ENCODE peak calls at places on chromosomes 6 and 20, in nine cellular contexts. B is fibroblast of the aortic adventitia, Z is Calu3, L is cardiac muscle cell, Y is GM23338, Q is heart right ventricle, S is mucosa of descending colon, X is GM10248, R is endothelial cell. E is an unnamed sample.

GRCh38 chr6:125170376-125170775 is 16.8 kb downstream of the TPD52L1 start:
- DNase-seq in B (peak), Z (no peak), L (no peak), Y (no peak), Q (no peak), S (no peak), X (no peak), R (no peak), E (no peak)

GRCh38 chr6:121912905-121913304 is 477.5 kb downstream of the GJA1 start:
- DNase-seq in B (peak), Z (no peak), L (no peak), Y (no peak), Q (no peak), S (no peak), X (no peak), R (no peak), E (no peak)

GRCh38 chr6:52994789-52995078 is 350 bp downstream of the GSTA4 start:
- DNase-seq in B (no peak), Z (peak), L (peak), Y (peak), Q (peak), S (peak), X (peak), R (peak), E (peak)

GRCh38 chr6:109508166-109508860 is 25.3 kb upstream of the ZBTB24 start:
- DNase-seq in B (no peak), Z (no peak), L (no peak), Y (no peak), Q (no peak), S (no peak), X (no peak), R (no peak), E (no peak)

GRCh38 chr6:15462717-15463525 is 199.9 kb downstream of the DTNBP1 start:
- DNase-seq in B (peak), Z (no peak), L (no peak), Y (no peak), Q (no peak), S (no peak), X (no peak), R (no peak), E (no peak)

GRCh38 chr6:168418151-168418551 is 22.8 kb upstream of the SMOC2 start:
- DNase-seq in B (no peak), Z (no peak), L (no peak), Y (no peak), Q (no peak), S (no peak), X (no peak), R (no peak), E (no peak)

GRCh38 chr6:71886184-71887005 is at the start of gene RIMS1:
- DNase-seq in B (peak), Z (peak), L (peak), Y (peak), Q (no peak), S (no peak), X (peak), R (peak), E (peak)

GRCh38 chr20:57610261-57610952 is 9.8 kb downstream of the ZBP1 start:
- DNase-seq in B (no peak), Z (no peak), L (no peak), Y (no peak), Q (no peak), S (no peak), X (no peak), R (no peak), E (no peak)

GRCh38 chr6:145539831-145540230 is 195.5 kb downstream of the EPM2A start:
- DNase-seq in B (peak), Z (no peak), L (no peak), Y (no peak), Q (no peak), S (no peak), X (no peak), R (no peak), E (no peak)

GRCh38 chr6:163745566-163746400 is 331.3 kb downstream of the QKI start:
- DNase-seq in B (peak), Z (no peak), L (peak), Y (no peak), Q (peak), S (no peak), X (no peak), R (no peak), E (no peak)

GRCh38 chr6:71481801-71482200 is 193.2 kb downstream of the OGFRL1 start:
- DNase-seq in B (no peak), Z (no peak), L (no peak), Y (no peak), Q (no peak), S (no peak), X (no peak), R (no peak), E (no peak)

GRCh38 chr6:56314683-56315523 is 67.5 kb upstream of the COL21A1 start:
- DNase-seq in B (peak), Z (peak), L (peak), Y (peak), Q (no peak), S (peak), X (peak), R (peak), E (peak)

GRCh38 chr6:35415065-35415880 is 36.9 kb upstream of the FANCE start:
- DNase-seq in B (peak), Z (peak), L (peak), Y (peak), Q (peak), S (peak), X (no peak), R (peak), E (peak)

GRCh38 chr20:34111057-34111711 is 859 bp downstream of the EIF2S2 start:
- DNase-seq in B (peak), Z (peak), L (peak), Y (peak), Q (peak), S (peak), X (no peak), R (peak), E (no peak)

GRCh38 chr6:160678744-160679401 is 14.8 kb upstream of the LPA start:
- DNase-seq in B (no peak), Z (no peak), L (peak), Y (peak), Q (no peak), S (no peak), X (no peak), R (peak), E (no peak)

GRCh38 chr20:48349673-48350072 is 478.1 kb downstream of the PREX1 start:
- DNase-seq in B (no peak), Z (no peak), L (no peak), Y (no peak), Q (no peak), S (no peak), X (no peak), R (no peak), E (no peak)

GRCh38 chr6:162644153-162644552 is 83.4 kb downstream of the PRKN start:
- DNase-seq in B (no peak), Z (no peak), L (no peak), Y (no peak), Q (no peak), S (no peak), X (no peak), R (no peak), E (no peak)

GRCh38 chr20:58709703-58710039 is 17.1 kb downstream of the NPEPL1 start:
- DNase-seq in B (no peak), Z (no peak), L (no peak), Y (no peak), Q (no peak), S (no peak), X (no peak), R (no peak), E (no peak)

GRCh38 chr20:38043512-38044300 is 10.2 kb downstream of the RPRD1B start:
- DNase-seq in B (peak), Z (no peak), L (no peak), Y (no peak), Q (no peak), S (no peak), X (no peak), R (no peak), E (peak)

GRCh38 chr20:775679-776135 is 7.4 kb upstream of the SLC52A3 start:
- DNase-seq in B (no peak), Z (peak), L (no peak), Y (peak), Q (no peak), S (peak), X (no peak), R (no peak), E (no peak)

GRCh38 chr6:79077680-79078056 is 386 bp downstream of the PHIP start:
- DNase-seq in B (no peak), Z (peak), L (peak), Y (no peak), Q (no peak), S (peak), X (peak), R (peak), E (no peak)

GRCh38 chr6:131656667-131657066 is 19.6 kb downstream of the ENPP3 start:
- DNase-seq in B (no peak), Z (no peak), L (no peak), Y (no peak), Q (no peak), S (no peak), X (no peak), R (no peak), E (no peak)

GRCh38 chr20:4045741-4046140 is 30.4 kb upstream of the RNF24 start:
- DNase-seq in B (no peak), Z (no peak), L (no peak), Y (no peak), Q (no peak), S (no peak), X (no peak), R (no peak), E (no peak)

GRCh38 chr20:17612287-17612974 is 42.6 kb downstream of the DSTN start:
- DNase-seq in B (peak), Z (no peak), L (no peak), Y (peak), Q (no peak), S (peak), X (peak), R (no peak), E (peak)

GRCh38 chr20:59518881-59519706 is 85.2 kb upstream of the PHACTR3 start:
- DNase-seq in B (peak), Z (peak), L (peak), Y (peak), Q (no peak), S (peak), X (peak), R (peak), E (peak)

GRCh38 chr20:47734870-47735269 is 50.4 kb downstream of the SULF2 start:
- DNase-seq in B (no peak), Z (no peak), L (no peak), Y (no peak), Q (no peak), S (no peak), X (no peak), R (no peak), E (no peak)

GRCh38 chr6:90000864-90001731 is 106.8 kb downstream of the GJA10 start:
- DNase-seq in B (no peak), Z (peak), L (no peak), Y (no peak), Q (no peak), S (peak), X (no peak), R (no peak), E (peak)

GRCh38 chr6:84773431-84774173 is 9.2 kb upstream of the TBX18 start:
- DNase-seq in B (no peak), Z (peak), L (peak), Y (peak), Q (peak), S (no peak), X (no peak), R (peak), E (peak)

GRCh38 chr20:41509801-41510200 is 108.4 kb downstream of the CHD6 start:
- DNase-seq in B (peak), Z (no peak), L (no peak), Y (no peak), Q (peak), S (peak), X (no peak), R (no peak), E (no peak)

GRCh38 chr20:19205999-19206398 is 6.4 kb upstream of the SLC24A3 start:
- DNase-seq in B (peak), Z (peak), L (peak), Y (peak), Q (peak), S (peak), X (peak), R (peak), E (peak)

DNA sequence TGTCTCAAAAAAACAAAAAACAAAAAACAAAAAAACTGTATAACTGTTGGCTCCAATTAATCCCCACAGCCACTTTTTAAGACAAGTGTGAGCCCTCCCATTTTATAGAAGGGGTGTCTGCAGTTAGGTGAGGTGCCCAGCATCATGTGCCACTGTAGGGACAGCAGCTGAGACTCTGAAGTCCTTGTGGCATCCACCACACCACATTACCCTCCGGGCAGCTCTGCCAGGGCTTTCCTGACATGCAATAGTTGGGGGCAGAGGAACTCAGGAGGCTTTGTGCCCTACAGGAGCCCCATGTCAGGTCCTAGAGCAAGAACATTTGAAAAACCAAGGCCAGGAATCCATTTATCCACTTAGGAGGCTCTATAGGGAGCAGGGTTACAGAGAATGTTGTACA is 17.3 kb downstream of the PKIG start:
- DNase-seq in B (no peak), Z (no peak), L (no peak), Y (no peak), Q (no peak), S (no peak), X (no peak), R (no peak), E (no peak)
- TF ChIP-seq CTCF in B (no peak), Z (no peak), L (no peak), Y (no peak), Q (no peak), S (no peak), X (no peak), R (no peak), E (no peak)

DNA sequence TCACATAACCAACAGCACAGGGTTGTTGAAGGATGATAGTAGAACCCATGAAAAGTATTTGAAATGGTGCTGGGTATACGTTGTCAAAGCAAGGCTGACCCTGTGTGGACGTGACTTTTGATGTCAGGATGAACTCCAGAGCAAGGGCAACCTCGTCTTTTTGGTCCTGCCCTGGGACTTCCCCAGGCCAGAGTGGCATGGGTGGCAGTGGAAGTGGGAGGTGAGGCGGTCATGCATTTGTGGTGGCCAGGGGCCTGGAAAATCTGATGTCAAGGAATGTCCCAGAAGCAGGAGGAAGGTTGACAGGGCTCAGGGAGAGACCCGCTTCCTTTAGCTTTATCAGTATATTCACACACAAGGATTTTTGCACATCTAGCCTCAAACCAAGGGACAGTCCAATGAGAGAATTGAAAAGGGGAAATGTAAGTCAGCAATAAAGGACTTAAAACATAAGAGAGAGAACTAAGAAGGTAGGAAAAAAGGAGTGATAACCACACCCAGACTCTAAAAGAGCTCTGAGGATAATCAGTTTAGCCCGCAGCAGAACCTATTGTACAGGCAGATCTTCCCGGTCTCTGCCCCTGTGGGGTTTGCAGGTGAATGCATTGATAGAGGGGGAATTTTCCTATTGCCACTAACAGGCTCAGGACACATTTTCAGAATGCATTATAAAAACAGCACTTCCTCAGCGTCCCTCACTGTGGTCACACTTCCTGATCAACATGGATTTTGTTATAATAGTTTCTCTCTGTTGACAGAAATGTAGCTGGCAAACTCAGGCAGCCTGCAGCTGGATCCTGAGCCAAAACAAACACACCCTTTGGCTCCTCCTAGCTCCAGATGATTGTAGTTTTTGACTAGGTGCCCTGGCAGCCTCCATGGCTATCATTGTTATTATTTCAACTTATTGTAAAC is 98.7 kb upstream of the HDGFL1 start:
- DNase-seq in B (peak), Z (peak), L (peak), Y (peak), Q (peak), S (peak), X (no peak), R (no peak), E (no peak)
- TF ChIP-seq CTCF in B (peak), Z (no peak), L (peak), Y (no peak), Q (peak), S (no peak), X (no peak), R (no peak), E (no peak)

DNA sequence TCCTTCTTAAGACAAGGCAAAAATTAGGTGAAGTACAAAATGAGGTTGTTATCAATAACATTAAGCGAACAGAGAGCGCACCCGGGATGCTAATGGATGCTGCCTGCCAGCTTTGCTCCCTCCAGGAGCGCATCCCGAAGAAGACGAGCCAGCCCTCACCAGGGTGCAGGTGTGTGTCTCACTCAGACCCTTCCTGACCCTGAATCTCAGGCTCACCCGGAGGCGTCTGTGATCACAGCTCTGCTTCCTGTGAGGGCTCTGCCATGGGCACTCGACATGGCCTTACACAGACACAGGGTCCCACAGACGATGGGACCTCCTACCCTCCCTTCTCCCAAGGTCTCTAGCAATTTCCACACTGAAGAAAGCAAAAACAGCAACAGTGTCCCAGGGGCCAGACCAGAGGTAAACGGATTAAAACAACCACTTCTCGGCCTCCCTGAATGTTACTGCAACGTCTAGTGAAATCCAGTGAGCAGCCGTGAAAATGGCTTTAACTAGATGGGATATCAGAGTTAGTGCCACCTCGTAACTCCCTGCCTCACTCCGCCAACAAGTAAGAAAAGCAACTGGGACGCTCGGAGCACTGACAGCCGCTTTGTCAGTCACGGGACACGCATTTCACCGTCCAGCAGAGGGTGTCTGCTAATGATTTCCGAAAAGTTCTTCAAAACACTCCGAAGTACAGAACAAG is 11.7 kb downstream of the ZBTB46 start:
- DNase-seq in B (peak), Z (no peak), L (no peak), Y (peak), Q (no peak), S (peak), X (no peak), R (no peak), E (no peak)
- TF ChIP-seq CTCF in B (peak), Z (no peak), L (peak), Y (peak), Q (peak), S (no peak), X (peak), R (no peak), E (no peak)

GRCh38 chr6:31734247-31734702 is 2.1 kb downstream of the CLIC1 start:
- DNase-seq in B (no peak), Z (no peak), L (no peak), Y (no peak), Q (no peak), S (no peak), X (no peak), R (no peak), E (no peak)

GRCh38 chr6:31736026-31736767 is at the start of gene CLIC1:
- DNase-seq in B (peak), Z (peak), L (peak), Y (peak), Q (peak), S (peak), X (peak), R (peak), E (peak)

GRCh38 chr6:31736768-31737314 is 511 bp upstream of the CLIC1 start:
- DNase-seq in B (no peak), Z (no peak), L (no peak), Y (no peak), Q (no peak), S (peak), X (no peak), R (no peak), E (no peak)

GRCh38 chr6:31733734-31734133 is 2.6 kb downstream of the CLIC1 start:
- DNase-seq in B (no peak), Z (no peak), L (no peak), Y (no peak), Q (no peak), S (no peak), X (no peak), R (no peak), E (no peak)

DNA sequence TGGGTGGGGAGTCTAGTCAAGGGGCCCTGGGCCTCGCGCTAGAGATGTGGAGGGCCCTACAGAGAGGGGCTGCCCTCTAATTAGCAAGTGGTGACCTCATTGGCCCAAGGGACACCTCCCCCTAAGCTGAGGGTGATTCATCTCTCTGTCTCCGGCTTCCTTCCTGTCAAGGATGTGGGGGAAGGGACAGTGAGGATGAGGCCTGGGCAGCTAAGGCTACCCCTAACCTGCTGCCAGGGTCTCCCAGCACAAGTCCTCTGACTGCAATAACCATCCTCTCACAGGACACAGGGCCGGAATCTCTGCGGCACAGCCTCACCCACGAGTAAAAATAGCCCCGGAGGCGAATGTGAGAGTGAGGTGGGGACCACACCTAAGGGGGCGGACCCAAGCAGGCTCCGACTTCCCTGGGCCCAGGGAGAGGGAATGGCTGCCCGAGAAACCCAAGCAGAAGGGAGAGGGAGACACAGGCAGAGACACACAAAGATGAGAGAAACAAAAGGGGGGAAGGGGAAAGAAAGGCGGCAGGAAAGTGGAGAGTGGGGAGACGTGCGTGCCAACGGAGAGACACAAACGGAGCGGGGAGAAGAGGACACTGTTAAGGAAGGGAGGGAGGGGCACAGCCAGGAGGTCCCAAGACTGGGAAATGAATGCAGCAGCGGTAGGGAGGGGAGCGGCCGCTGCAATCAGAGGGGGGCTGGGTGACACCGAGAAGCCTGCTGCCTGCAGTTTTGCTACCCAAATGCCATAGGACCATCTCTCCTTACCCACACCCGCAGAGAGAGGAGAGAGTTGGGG is 1.4 kb downstream of the CLIC1 start:
- DNase-seq in B (peak), Z (peak), L (peak), Y (peak), Q (peak), S (peak), X (peak), R (peak), E (peak)
- TF ChIP-seq CTCF in B (no peak), Z (no peak), L (no peak), Y (no peak), Q (no peak), S (no peak), X (no peak), R (no peak), E (no peak)